ENCODE peak calls at places on chromosomes 1 and 21, in seven cellular contexts. One of them, this sample, is unnamed.

GRCh38 chr1:169327875-169328274 is 39.7 kb downstream of the NME7 start:
- DNase-seq in K562: no peak
- DNase-seq in GM12878: no peak
- DNase-seq in GM12892: no peak
- DNase-seq in SK-N-SH: no peak
- DNase-seq in H1: no peak
- DNase-seq in HepG2: no peak
- DNase-seq in this sample: no peak

GRCh38 chr1:235102993-235103411 is 25.6 kb downstream of the TOMM20 start:
- DNase-seq in K562: no peak
- DNase-seq in GM12878: no peak
- DNase-seq in GM12892: no peak
- DNase-seq in SK-N-SH: no peak
- DNase-seq in H1: no peak
- DNase-seq in HepG2: no peak
- DNase-seq in this sample: no peak

GRCh38 chr1:86052948-86053698 is 103.4 kb downstream of the COL24A1 start:
- DNase-seq in K562: no peak
- DNase-seq in GM12878: no peak
- DNase-seq in GM12892: no peak
- DNase-seq in SK-N-SH: no peak
- DNase-seq in H1: no peak
- DNase-seq in HepG2: no peak
- DNase-seq in this sample: no peak

GRCh38 chr1:110580244-110580643 is 25.9 kb downstream of the KCNA2 start:
- DNase-seq in K562: no peak
- DNase-seq in GM12878: no peak
- DNase-seq in GM12892: no peak
- DNase-seq in SK-N-SH: no peak
- DNase-seq in H1: no peak
- DNase-seq in HepG2: no peak
- DNase-seq in this sample: no peak

GRCh38 chr1:151340870-151341754 is 5.9 kb downstream of the RFX5 start:
- DNase-seq in K562: peak
- DNase-seq in GM12878: no peak
- DNase-seq in GM12892: no peak
- DNase-seq in SK-N-SH: peak
- DNase-seq in H1: no peak
- DNase-seq in HepG2: peak
- DNase-seq in this sample: peak

GRCh38 chr1:44827197-44828002 is 15.7 kb downstream of the PTCH2 start:
- DNase-seq in K562: peak
- DNase-seq in GM12878: no peak
- DNase-seq in GM12892: no peak
- DNase-seq in SK-N-SH: peak
- DNase-seq in H1: no peak
- DNase-seq in HepG2: peak
- DNase-seq in this sample: no peak

GRCh38 chr1:9780554-9781110 is 43.1 kb downstream of the CLSTN1 start:
- DNase-seq in K562: peak
- DNase-seq in GM12878: no peak
- DNase-seq in GM12892: no peak
- DNase-seq in SK-N-SH: no peak
- DNase-seq in H1: no peak
- DNase-seq in HepG2: no peak
- DNase-seq in this sample: no peak

GRCh38 chr1:160376525-160377131 is 9.8 kb downstream of the NHLH1 start:
- DNase-seq in K562: peak
- DNase-seq in GM12878: peak
- DNase-seq in GM12892: no peak
- DNase-seq in SK-N-SH: peak
- DNase-seq in H1: no peak
- DNase-seq in HepG2: peak
- DNase-seq in this sample: no peak

GRCh38 chr1:178686407-178686806 is 38.6 kb upstream of the RALGPS2 start:
- DNase-seq in K562: no peak
- DNase-seq in GM12878: no peak
- DNase-seq in GM12892: no peak
- DNase-seq in SK-N-SH: no peak
- DNase-seq in H1: no peak
- DNase-seq in HepG2: no peak
- DNase-seq in this sample: no peak

GRCh38 chr1:112431038-112431437 is 35.0 kb downstream of the CTTNBP2NL start:
- DNase-seq in K562: no peak
- DNase-seq in GM12878: no peak
- DNase-seq in GM12892: no peak
- DNase-seq in SK-N-SH: no peak
- DNase-seq in H1: no peak
- DNase-seq in HepG2: no peak
- DNase-seq in this sample: no peak

GRCh38 chr1:118914379-118915161 is 73.6 kb downstream of the TBX15 start:
- DNase-seq in K562: no peak
- DNase-seq in GM12878: peak
- DNase-seq in GM12892: no peak
- DNase-seq in SK-N-SH: no peak
- DNase-seq in H1: no peak
- DNase-seq in HepG2: peak
- DNase-seq in this sample: no peak

GRCh38 chr1:80722611-80723010 is 1078.1 kb upstream of the ADGRL2 start:
- DNase-seq in K562: no peak
- DNase-seq in GM12878: no peak
- DNase-seq in GM12892: no peak
- DNase-seq in SK-N-SH: no peak
- DNase-seq in H1: no peak
- DNase-seq in HepG2: no peak
- DNase-seq in this sample: no peak

GRCh38 chr1:207304710-207305151 is 16.7 kb upstream of the CD55 start:
- DNase-seq in K562: no peak
- DNase-seq in GM12878: no peak
- DNase-seq in GM12892: no peak
- DNase-seq in SK-N-SH: no peak
- DNase-seq in H1: no peak
- DNase-seq in HepG2: peak
- DNase-seq in this sample: no peak

GRCh38 chr1:22540311-22540710 is 23.0 kb upstream of the EPHA8 start:
- DNase-seq in K562: no peak
- DNase-seq in GM12878: no peak
- DNase-seq in GM12892: no peak
- DNase-seq in SK-N-SH: no peak
- DNase-seq in H1: no peak
- DNase-seq in HepG2: no peak
- DNase-seq in this sample: no peak

DNA sequence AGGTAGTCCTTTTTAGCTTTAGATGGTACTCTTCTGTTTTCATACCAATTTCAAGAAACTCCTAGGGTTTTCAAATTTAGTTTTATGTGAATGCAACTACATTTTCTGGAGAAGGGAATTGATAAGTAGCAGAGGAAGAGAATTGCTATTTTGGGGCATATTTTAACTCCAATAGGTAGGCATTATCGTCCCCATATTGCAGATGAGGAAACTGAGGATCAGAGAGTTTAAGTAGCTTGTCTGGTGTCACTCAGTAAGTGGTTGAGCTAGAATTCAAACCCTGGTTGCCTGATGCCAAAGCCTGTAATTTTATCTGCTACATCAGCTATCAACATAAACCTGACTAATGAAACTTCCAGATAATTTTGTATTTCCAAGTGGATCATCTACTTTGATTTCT is 1.9 kb downstream of the NFYC start:
- DNase-seq in K562: no peak
- DNase-seq in GM12878: no peak
- DNase-seq in GM12892: no peak
- DNase-seq in SK-N-SH: no peak
- DNase-seq in H1: no peak
- DNase-seq in HepG2: no peak
- DNase-seq in this sample: no peak
- TF ChIP-seq TAF1 in K562: no peak
- TF ChIP-seq TAF1 in GM12878: no peak
- TF ChIP-seq TAF1 in GM12892: no peak
- TF ChIP-seq TAF1 in SK-N-SH: no peak
- TF ChIP-seq TAF1 in H1: no peak
- TF ChIP-seq TAF1 in HepG2: no peak
- TF ChIP-seq TAF1 in this sample: no peak

GRCh38 chr1:20470174-20470573 is 15.8 kb downstream of the CAMK2N1 start:
- DNase-seq in K562: no peak
- DNase-seq in GM12878: no peak
- DNase-seq in GM12892: no peak
- DNase-seq in SK-N-SH: peak
- DNase-seq in H1: no peak
- DNase-seq in HepG2: no peak
- DNase-seq in this sample: no peak
- TF ChIP-seq POLR2AphosphoS5 in K562: no peak
- TF ChIP-seq POLR2AphosphoS5 in GM12878: no peak
- TF ChIP-seq POLR2AphosphoS5 in GM12892: no peak
- TF ChIP-seq POLR2AphosphoS5 in SK-N-SH: no peak
- TF ChIP-seq POLR2AphosphoS5 in H1: no peak
- TF ChIP-seq POLR2AphosphoS5 in HepG2: no peak
- TF ChIP-seq POLR2AphosphoS5 in this sample: no peak

DNA sequence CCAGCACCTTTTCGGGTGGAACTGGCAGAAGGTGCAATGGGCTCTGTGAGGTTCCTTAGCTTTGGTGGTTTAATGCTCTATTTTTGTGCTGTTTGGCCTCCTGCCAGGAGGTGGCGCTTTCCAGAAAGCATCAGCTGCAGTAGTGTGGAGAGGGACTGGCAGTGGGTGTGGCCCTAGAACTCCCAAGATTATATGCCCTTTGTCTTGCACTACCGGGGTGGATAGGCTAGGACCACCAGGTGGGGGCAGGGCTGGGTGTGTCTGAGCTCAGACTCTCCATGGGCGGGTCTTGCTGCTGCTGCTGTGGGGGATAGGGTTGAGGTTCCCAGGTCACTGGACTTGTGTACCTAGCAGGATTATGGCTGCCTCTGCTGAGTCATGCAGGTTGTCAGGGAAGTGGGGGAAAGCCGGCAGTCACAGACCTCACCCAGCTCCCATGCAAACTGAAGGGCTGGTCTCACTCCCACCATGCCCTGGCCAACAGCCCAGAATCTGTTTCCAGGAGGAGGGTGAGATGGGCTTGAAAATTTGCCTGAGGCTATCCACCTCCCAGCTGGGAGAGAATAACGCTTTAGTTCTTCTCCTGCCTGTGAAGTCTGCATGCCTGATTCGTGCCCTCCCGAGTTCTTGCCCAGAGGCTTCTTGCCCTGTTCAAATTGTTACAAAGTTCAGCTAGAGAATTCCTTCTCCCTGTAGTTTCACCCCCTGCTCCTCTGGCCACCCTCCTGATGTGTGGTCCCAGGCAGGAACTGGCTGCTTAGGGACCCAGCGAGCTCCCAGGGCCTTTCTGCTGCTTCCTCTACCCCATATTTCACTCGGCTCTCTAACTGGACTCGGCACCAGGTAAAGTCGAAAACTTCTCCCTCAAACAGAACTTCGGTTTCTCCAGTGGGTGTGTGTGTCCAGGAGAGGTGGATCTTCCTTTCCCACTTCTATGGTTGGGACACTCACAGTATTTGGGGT is 76.5 kb upstream of the BTG3 start:
- DNase-seq in K562: peak
- DNase-seq in GM12878: no peak
- DNase-seq in GM12892: no peak
- DNase-seq in SK-N-SH: no peak
- DNase-seq in H1: no peak
- DNase-seq in HepG2: peak
- DNase-seq in this sample: no peak
- TF ChIP-seq TAF1 in K562: no peak
- TF ChIP-seq TAF1 in GM12878: no peak
- TF ChIP-seq TAF1 in GM12892: no peak
- TF ChIP-seq TAF1 in SK-N-SH: no peak
- TF ChIP-seq TAF1 in H1: no peak
- TF ChIP-seq TAF1 in HepG2: no peak
- TF ChIP-seq TAF1 in this sample: no peak

GRCh38 chr1:241591317-241591716 is 48.9 kb downstream of the CHML start:
- DNase-seq in K562: no peak
- DNase-seq in GM12878: no peak
- DNase-seq in GM12892: no peak
- DNase-seq in SK-N-SH: no peak
- DNase-seq in H1: no peak
- DNase-seq in HepG2: no peak
- DNase-seq in this sample: no peak

GRCh38 chr1:241582921-241583321 is 50.7 kb downstream of the KMO start:
- DNase-seq in K562: no peak
- DNase-seq in GM12878: no peak
- DNase-seq in GM12892: no peak
- DNase-seq in SK-N-SH: no peak
- DNase-seq in H1: no peak
- DNase-seq in HepG2: no peak
- DNase-seq in this sample: no peak

GRCh38 chr1:241589524-241589923 is 50.6 kb downstream of the CHML start:
- DNase-seq in K562: no peak
- DNase-seq in GM12878: no peak
- DNase-seq in GM12892: no peak
- DNase-seq in SK-N-SH: no peak
- DNase-seq in H1: no peak
- DNase-seq in HepG2: no peak
- DNase-seq in this sample: no peak

GRCh38 chr1:241590734-241591133 is 49.4 kb downstream of the CHML start:
- DNase-seq in K562: no peak
- DNase-seq in GM12878: no peak
- DNase-seq in GM12892: no peak
- DNase-seq in SK-N-SH: no peak
- DNase-seq in H1: no peak
- DNase-seq in HepG2: no peak
- DNase-seq in this sample: no peak

DNA sequence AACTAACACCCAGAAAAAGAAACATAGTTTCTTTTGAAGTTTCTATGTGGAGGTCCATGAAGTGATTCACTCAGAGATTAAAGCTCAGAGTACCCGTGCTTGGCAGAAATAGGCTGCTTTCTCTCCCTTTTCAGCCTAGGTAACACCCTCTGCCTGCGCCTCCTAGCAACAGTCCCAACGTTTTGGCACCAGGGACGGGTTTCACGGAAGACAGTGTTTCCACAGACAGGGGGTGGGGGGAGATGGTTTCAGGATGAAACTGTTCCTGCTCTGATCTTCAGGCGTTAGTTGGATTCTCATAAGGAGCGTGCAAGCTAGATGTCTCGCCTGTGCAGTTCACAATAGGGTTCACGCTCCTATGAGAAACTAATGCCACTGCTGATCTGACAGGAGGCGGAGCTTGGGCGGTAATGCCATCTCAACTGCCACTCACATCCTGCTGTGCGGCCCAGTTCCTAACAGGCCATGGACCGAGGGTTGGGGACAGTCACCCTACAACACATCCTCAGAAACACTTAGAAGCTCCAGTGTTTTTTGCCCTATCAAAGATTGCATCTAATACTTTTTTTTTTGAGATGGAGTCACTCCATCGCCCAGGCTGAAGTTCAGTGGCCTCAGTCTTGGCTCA is 53.1 kb downstream of the CHML start:
- DNase-seq in K562: no peak
- DNase-seq in GM12878: no peak
- DNase-seq in GM12892: no peak
- DNase-seq in SK-N-SH: no peak
- DNase-seq in H1: no peak
- DNase-seq in HepG2: no peak
- DNase-seq in this sample: no peak
- TF ChIP-seq POLR2AphosphoS5 in K562: no peak
- TF ChIP-seq POLR2AphosphoS5 in GM12878: no peak
- TF ChIP-seq POLR2AphosphoS5 in GM12892: no peak
- TF ChIP-seq POLR2AphosphoS5 in SK-N-SH: no peak
- TF ChIP-seq POLR2AphosphoS5 in H1: no peak
- TF ChIP-seq POLR2AphosphoS5 in HepG2: no peak
- TF ChIP-seq POLR2AphosphoS5 in this sample: no peak

GRCh38 chr1:35642472-35642955 is 1.2 kb upstream of the PSMB2 start:
- DNase-seq in K562: peak
- DNase-seq in GM12878: no peak
- DNase-seq in GM12892: no peak
- DNase-seq in SK-N-SH: no peak
- DNase-seq in H1: no peak
- DNase-seq in HepG2: no peak
- DNase-seq in this sample: no peak
- TF ChIP-seq TAF1 in K562: no peak
- TF ChIP-seq TAF1 in GM12878: no peak
- TF ChIP-seq TAF1 in GM12892: no peak
- TF ChIP-seq TAF1 in SK-N-SH: no peak
- TF ChIP-seq TAF1 in H1: no peak
- TF ChIP-seq TAF1 in HepG2: no peak
- TF ChIP-seq TAF1 in this sample: no peak